ENCODE peak calls at places on chromosome 15, in seven cellular contexts. One of them, this sample, is unnamed.

GRCh38 chr15:84736375-84736774 is 12.0 kb upstream of the ZNF592 start:
- DNase-seq in stimulated activated CD4-positive, alpha-beta T cell treated with anti-CD3 and anti-CD28 coated beads, Interleukin-12 subunit alpha, Interleukin-12 subunit beta, amount 100 ng/mL, for 48 hours: peak
- DNase-seq in progenitor cell of endocrine pancreas: no peak
- DNase-seq in GM19239: peak
- DNase-seq in NCI-H748 treated with DMSO at 0.1 percent for 48 hours: no peak
- DNase-seq in T-helper 2 cell: peak
- DNase-seq in activated gamma-delta T cell treated with Interleukin-2 at 50 U/mL for 16 hours: peak
- DNase-seq in this sample: no peak

GRCh38 chr15:83064859-83065258 is 2.2 kb downstream of the BTBD1 start:
- DNase-seq in NCI-H748 treated with DMSO at 0.1 percent for 48 hours: peak
- DNase-seq in activated gamma-delta T cell treated with Interleukin-2 at 50 U/mL for 16 hours: no peak
- DNase-seq in progenitor cell of endocrine pancreas: no peak
- DNase-seq in GM19239: no peak
- DNase-seq in stimulated activated CD4-positive, alpha-beta T cell treated with anti-CD3 and anti-CD28 coated beads, Interleukin-12 subunit alpha, Interleukin-12 subunit beta, amount 100 ng/mL, for 48 hours: no peak
- DNase-seq in T-helper 2 cell: no peak
- DNase-seq in this sample: no peak

GRCh38 chr15:78850926-78851600 is 21.6 kb upstream of the MORF4L1 start:
- DNase-seq in activated gamma-delta T cell treated with Interleukin-2 at 50 U/mL for 16 hours: no peak
- DNase-seq in GM19239: no peak
- DNase-seq in progenitor cell of endocrine pancreas: no peak
- DNase-seq in T-helper 2 cell: no peak
- DNase-seq in NCI-H748 treated with DMSO at 0.1 percent for 48 hours: no peak
- DNase-seq in stimulated activated CD4-positive, alpha-beta T cell treated with anti-CD3 and anti-CD28 coated beads, Interleukin-12 subunit alpha, Interleukin-12 subunit beta, amount 100 ng/mL, for 48 hours: no peak
- DNase-seq in this sample: no peak

GRCh38 chr15:100073982-100074381 is 267.8 kb downstream of the ADAMTS17 start:
- DNase-seq in GM19239: no peak
- DNase-seq in stimulated activated CD4-positive, alpha-beta T cell treated with anti-CD3 and anti-CD28 coated beads, Interleukin-12 subunit alpha, Interleukin-12 subunit beta, amount 100 ng/mL, for 48 hours: no peak
- DNase-seq in NCI-H748 treated with DMSO at 0.1 percent for 48 hours: no peak
- DNase-seq in T-helper 2 cell: no peak
- DNase-seq in progenitor cell of endocrine pancreas: no peak
- DNase-seq in activated gamma-delta T cell treated with Interleukin-2 at 50 U/mL for 16 hours: no peak
- DNase-seq in this sample: no peak

GRCh38 chr15:53872410-53872809 is 105.8 kb upstream of the UNC13C start:
- DNase-seq in T-helper 2 cell: no peak
- DNase-seq in activated gamma-delta T cell treated with Interleukin-2 at 50 U/mL for 16 hours: no peak
- DNase-seq in NCI-H748 treated with DMSO at 0.1 percent for 48 hours: no peak
- DNase-seq in progenitor cell of endocrine pancreas: no peak
- DNase-seq in stimulated activated CD4-positive, alpha-beta T cell treated with anti-CD3 and anti-CD28 coated beads, Interleukin-12 subunit alpha, Interleukin-12 subunit beta, amount 100 ng/mL, for 48 hours: no peak
- DNase-seq in GM19239: no peak
- DNase-seq in this sample: no peak

GRCh38 chr15:41494922-41495735 is 1.5 kb downstream of the ITPKA start:
- DNase-seq in progenitor cell of endocrine pancreas: peak
- DNase-seq in NCI-H748 treated with DMSO at 0.1 percent for 48 hours: no peak
- DNase-seq in GM19239: no peak
- DNase-seq in T-helper 2 cell: no peak
- DNase-seq in stimulated activated CD4-positive, alpha-beta T cell treated with anti-CD3 and anti-CD28 coated beads, Interleukin-12 subunit alpha, Interleukin-12 subunit beta, amount 100 ng/mL, for 48 hours: no peak
- DNase-seq in activated gamma-delta T cell treated with Interleukin-2 at 50 U/mL for 16 hours: peak
- DNase-seq in this sample: no peak

GRCh38 chr15:66459818-66460615 is 37.5 kb downstream of the SNAPC5 start:
- DNase-seq in progenitor cell of endocrine pancreas: no peak
- DNase-seq in stimulated activated CD4-positive, alpha-beta T cell treated with anti-CD3 and anti-CD28 coated beads, Interleukin-12 subunit alpha, Interleukin-12 subunit beta, amount 100 ng/mL, for 48 hours: no peak
- DNase-seq in T-helper 2 cell: no peak
- DNase-seq in NCI-H748 treated with DMSO at 0.1 percent for 48 hours: no peak
- DNase-seq in activated gamma-delta T cell treated with Interleukin-2 at 50 U/mL for 16 hours: no peak
- DNase-seq in GM19239: no peak
- DNase-seq in this sample: no peak

GRCh38 chr15:98889930-98890695 is 117.5 kb downstream of the PGPEP1L start:
- DNase-seq in NCI-H748 treated with DMSO at 0.1 percent for 48 hours: no peak
- DNase-seq in GM19239: no peak
- DNase-seq in T-helper 2 cell: no peak
- DNase-seq in progenitor cell of endocrine pancreas: no peak
- DNase-seq in stimulated activated CD4-positive, alpha-beta T cell treated with anti-CD3 and anti-CD28 coated beads, Interleukin-12 subunit alpha, Interleukin-12 subunit beta, amount 100 ng/mL, for 48 hours: no peak
- DNase-seq in activated gamma-delta T cell treated with Interleukin-2 at 50 U/mL for 16 hours: no peak
- DNase-seq in this sample: no peak

GRCh38 chr15:37135225-37135624 is 34.9 kb upstream of the MEIS2 start:
- DNase-seq in GM19239: peak
- DNase-seq in activated gamma-delta T cell treated with Interleukin-2 at 50 U/mL for 16 hours: no peak
- DNase-seq in NCI-H748 treated with DMSO at 0.1 percent for 48 hours: no peak
- DNase-seq in progenitor cell of endocrine pancreas: no peak
- DNase-seq in stimulated activated CD4-positive, alpha-beta T cell treated with anti-CD3 and anti-CD28 coated beads, Interleukin-12 subunit alpha, Interleukin-12 subunit beta, amount 100 ng/mL, for 48 hours: no peak
- DNase-seq in T-helper 2 cell: no peak
- DNase-seq in this sample: no peak

GRCh38 chr15:60477991-60478632 is 830 bp downstream of the ICE2 start:
- DNase-seq in GM19239: no peak
- DNase-seq in stimulated activated CD4-positive, alpha-beta T cell treated with anti-CD3 and anti-CD28 coated beads, Interleukin-12 subunit alpha, Interleukin-12 subunit beta, amount 100 ng/mL, for 48 hours: no peak
- DNase-seq in progenitor cell of endocrine pancreas: no peak
- DNase-seq in T-helper 2 cell: no peak
- DNase-seq in NCI-H748 treated with DMSO at 0.1 percent for 48 hours: peak
- DNase-seq in activated gamma-delta T cell treated with Interleukin-2 at 50 U/mL for 16 hours: no peak
- DNase-seq in this sample: no peak

GRCh38 chr15:39125904-39126303 is 455.0 kb upstream of the THBS1 start:
- DNase-seq in T-helper 2 cell: no peak
- DNase-seq in progenitor cell of endocrine pancreas: no peak
- DNase-seq in activated gamma-delta T cell treated with Interleukin-2 at 50 U/mL for 16 hours: peak
- DNase-seq in GM19239: peak
- DNase-seq in stimulated activated CD4-positive, alpha-beta T cell treated with anti-CD3 and anti-CD28 coated beads, Interleukin-12 subunit alpha, Interleukin-12 subunit beta, amount 100 ng/mL, for 48 hours: no peak
- DNase-seq in NCI-H748 treated with DMSO at 0.1 percent for 48 hours: no peak
- DNase-seq in this sample: peak

GRCh38 chr15:30929982-30930381 is 26.3 kb downstream of the FAN1 start:
- DNase-seq in T-helper 2 cell: no peak
- DNase-seq in stimulated activated CD4-positive, alpha-beta T cell treated with anti-CD3 and anti-CD28 coated beads, Interleukin-12 subunit alpha, Interleukin-12 subunit beta, amount 100 ng/mL, for 48 hours: no peak
- DNase-seq in NCI-H748 treated with DMSO at 0.1 percent for 48 hours: no peak
- DNase-seq in progenitor cell of endocrine pancreas: no peak
- DNase-seq in GM19239: no peak
- DNase-seq in activated gamma-delta T cell treated with Interleukin-2 at 50 U/mL for 16 hours: no peak
- DNase-seq in this sample: no peak

GRCh38 chr15:64209680-64210334 is 47.0 kb upstream of the PPIB start:
- DNase-seq in stimulated activated CD4-positive, alpha-beta T cell treated with anti-CD3 and anti-CD28 coated beads, Interleukin-12 subunit alpha, Interleukin-12 subunit beta, amount 100 ng/mL, for 48 hours: no peak
- DNase-seq in NCI-H748 treated with DMSO at 0.1 percent for 48 hours: peak
- DNase-seq in activated gamma-delta T cell treated with Interleukin-2 at 50 U/mL for 16 hours: no peak
- DNase-seq in progenitor cell of endocrine pancreas: no peak
- DNase-seq in GM19239: peak
- DNase-seq in T-helper 2 cell: no peak
- DNase-seq in this sample: peak

GRCh38 chr15:67080900-67081431 is 15.6 kb downstream of the SMAD3 start:
- DNase-seq in stimulated activated CD4-positive, alpha-beta T cell treated with anti-CD3 and anti-CD28 coated beads, Interleukin-12 subunit alpha, Interleukin-12 subunit beta, amount 100 ng/mL, for 48 hours: peak
- DNase-seq in activated gamma-delta T cell treated with Interleukin-2 at 50 U/mL for 16 hours: no peak
- DNase-seq in progenitor cell of endocrine pancreas: no peak
- DNase-seq in T-helper 2 cell: peak
- DNase-seq in GM19239: no peak
- DNase-seq in NCI-H748 treated with DMSO at 0.1 percent for 48 hours: no peak
- DNase-seq in this sample: no peak

GRCh38 chr15:41417812-41418211 is 917 bp downstream of the RTF1 start:
- DNase-seq in GM19239: no peak
- DNase-seq in NCI-H748 treated with DMSO at 0.1 percent for 48 hours: no peak
- DNase-seq in stimulated activated CD4-positive, alpha-beta T cell treated with anti-CD3 and anti-CD28 coated beads, Interleukin-12 subunit alpha, Interleukin-12 subunit beta, amount 100 ng/mL, for 48 hours: no peak
- DNase-seq in progenitor cell of endocrine pancreas: no peak
- DNase-seq in T-helper 2 cell: no peak
- DNase-seq in activated gamma-delta T cell treated with Interleukin-2 at 50 U/mL for 16 hours: no peak
- DNase-seq in this sample: no peak

GRCh38 chr15:31303434-31304073 is 23.1 kb upstream of the KLF13 start:
- DNase-seq in T-helper 2 cell: no peak
- DNase-seq in activated gamma-delta T cell treated with Interleukin-2 at 50 U/mL for 16 hours: no peak
- DNase-seq in GM19239: no peak
- DNase-seq in NCI-H748 treated with DMSO at 0.1 percent for 48 hours: no peak
- DNase-seq in stimulated activated CD4-positive, alpha-beta T cell treated with anti-CD3 and anti-CD28 coated beads, Interleukin-12 subunit alpha, Interleukin-12 subunit beta, amount 100 ng/mL, for 48 hours: no peak
- DNase-seq in progenitor cell of endocrine pancreas: no peak
- DNase-seq in this sample: no peak